ENCODE peak calls at places on chromosomes 6 and 20, in five cellular contexts. X is effector memory CD4-positive, alpha-beta T cell; U is AG04450; S is ovary; N is OCI-LY7. Y is an unnamed sample.

GRCh38 chr20:41232971-41233926 is 84.3 kb downstream of the ZHX3 start:
- DNase-seq in N (no peak), X (no peak), S (no peak), U (peak; percentile 86), Y (no peak)

GRCh38 chr6:63516186-63516944 is 55.9 kb upstream of the LOC128125822 start:
- DNase-seq in N (no peak), X (no peak), S (no peak), U (no peak), Y (no peak)

GRCh38 chr6:26268659-26269402 is 96.2 kb upstream of the BTN3A2 start:
- DNase-seq in N (peak; percentile 45), X (no peak), S (no peak), U (no peak), Y (no peak)

GRCh38 chr6:17167327-17167979 is 65.6 kb downstream of the STMND1 start:
- DNase-seq in N (no peak), S (no peak), X (no peak), U (no peak), Y (no peak)

GRCh38 chr6:170224694-170225660 is 65.9 kb downstream of the DLL1 start:
- DNase-seq in X (no peak), S (no peak), N (no peak), U (no peak), Y (no peak)

GRCh38 chr6:105308840-105309239 is 94.0 kb downstream of the PREP start:
- DNase-seq in S (no peak), N (no peak), U (no peak), X (no peak), Y (no peak)

GRCh38 chr6:166520905-166521834 is 65.3 kb downstream of the RAMACL start:
- DNase-seq in X (no peak), N (no peak), S (no peak), U (no peak), Y (no peak)

GRCh38 chr20:8981482-8981881 is 87.4 kb upstream of the PLCB4 start:
- DNase-seq in X (no peak), U (no peak), S (no peak), N (no peak), Y (peak; percentile 90)

GRCh38 chr6:42896178-42896719 is 16.8 kb downstream of the RPL7L1 start:
- DNase-seq in X (no peak), U (no peak), S (no peak), N (no peak), Y (no peak)

GRCh38 chr6:16836186-16836981 is 75.1 kb upstream of the ATXN1 start:
- DNase-seq in X (no peak), S (no peak), N (no peak), U (no peak), Y (no peak)

GRCh38 chr6:114747995-114748625 is 405.3 kb upstream of the HS3ST5 start:
- DNase-seq in S (no peak), U (peak; percentile 2), N (peak; percentile 48), X (no peak), Y (no peak)

GRCh38 chr6:22147983-22148797 is 148.6 kb downstream of the PRL start:
- DNase-seq in S (peak; percentile 38), X (no peak), N (no peak), U (peak; percentile 85), Y (no peak)

GRCh38 chr6:105680131-105680530 is 277.2 kb upstream of the PREP start:
- DNase-seq in S (no peak), X (no peak), N (no peak), U (no peak), Y (no peak)

GRCh38 chr6:135458051-135458450 is 39.5 kb downstream of the AHI1 start:
- DNase-seq in N (no peak), U (no peak), X (no peak), S (no peak), Y (no peak)

GRCh38 chr20:32585011-32585518 is at the start of gene NOL4L:
- DNase-seq in S (peak; percentile 51), N (peak; percentile 43), X (no peak), U (no peak), Y (no peak)

GRCh38 chr6:121160276-121160675 is 174.0 kb downstream of the TBC1D32 start:
- DNase-seq in N (no peak), X (no peak), U (no peak), S (no peak), Y (no peak)

GRCh38 chr6:170449231-170449630 is 103.9 kb downstream of the PSMB1 start:
- DNase-seq in U (no peak), X (no peak), S (no peak), N (no peak), Y (no peak)

GRCh38 chr6:84224251-84224650 is 3.2 kb downstream of the CEP162 start:
- DNase-seq in N (no peak), U (no peak), S (no peak), X (no peak), Y (no peak)

GRCh38 chr6:110622912-110623578 is 146.6 kb upstream of the SLC22A16 start:
- DNase-seq in U (no peak), N (no peak), X (no peak), S (no peak), Y (peak; percentile 95)

GRCh38 chr6:148166339-148166949 is 176.2 kb upstream of the SASH1 start:
- DNase-seq in U (peak; percentile 33), S (no peak), X (no peak), N (peak; percentile 48), Y (peak; percentile 33)

GRCh38 chr20:17469631-17470030 is 61.5 kb downstream of the BFSP1 start:
- DNase-seq in X (no peak), N (no peak), S (no peak), U (no peak), Y (no peak)

GRCh38 chr6:75431379-75431778 is 62.2 kb downstream of the FILIP1 start:
- DNase-seq in S (no peak), N (no peak), X (no peak), U (no peak), Y (no peak)

GRCh38 chr20:7673841-7674240 is 266.4 kb downstream of the HAO1 start:
- DNase-seq in N (no peak), S (no peak), U (no peak), X (no peak), Y (no peak)

GRCh38 chr20:64065062-64065972 is 2.3 kb downstream of the TCEA2 start:
- DNase-seq in U (no peak), S (no peak), X (no peak), N (peak; percentile 70), Y (no peak)

GRCh38 chr20:17859002-17859615 is 109.5 kb downstream of the SNX5 start:
- DNase-seq in U (no peak), X (no peak), N (peak; percentile 45), S (no peak), Y (no peak)

GRCh38 chr6:158662607-158663464 is 13.0 kb downstream of the SYTL3 start:
- DNase-seq in U (no peak), S (peak; percentile 56), X (no peak), N (no peak), Y (no peak)

GRCh38 chr6:35484921-35485392 is 11.9 kb downstream of the TEAD3 start:
- DNase-seq in X (no peak), U (no peak), S (no peak), N (no peak), Y (no peak)

GRCh38 chr6:4320860-4321259 is 185.5 kb upstream of the ECI2 start:
- DNase-seq in N (no peak), X (no peak), S (no peak), U (peak; percentile 65), Y (peak; percentile 98)

GRCh38 chr6:41519748-41520699 is 26.2 kb upstream of the FOXP4 start:
- DNase-seq in X (no peak), U (no peak), S (no peak), N (no peak), Y (no peak)

GRCh38 chr6:121157913-121158312 is 176.4 kb downstream of the TBC1D32 start:
- DNase-seq in X (no peak), S (no peak), N (no peak), U (no peak), Y (no peak)

DNA sequence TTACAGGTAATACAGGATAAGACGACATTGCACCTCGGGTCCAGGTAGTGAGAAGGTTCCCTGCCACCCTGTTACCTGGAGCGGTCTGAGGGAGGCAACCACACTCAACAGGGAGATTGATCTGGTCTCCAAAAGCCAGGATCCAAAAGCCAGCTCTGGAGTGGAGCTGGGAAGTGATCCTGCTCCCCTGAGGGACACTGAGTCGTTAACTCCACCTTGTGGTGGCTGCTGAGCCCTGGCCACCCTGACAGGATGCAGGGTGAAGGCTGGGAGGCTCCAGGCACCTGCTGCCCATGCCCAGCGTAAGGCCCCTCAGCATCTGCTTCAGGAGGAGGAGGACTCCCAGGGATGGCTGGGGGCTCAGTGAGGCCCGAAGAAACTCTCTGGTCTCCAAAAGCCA is 38.7 kb upstream of the SLC22A2 start:
- DNase-seq in N (no peak), S (no peak), U (no peak), X (no peak), Y (no peak)
- H3K4me3 ChIP-seq in N (no peak overlapping the region), S (no peak overlapping the region), U (no peak overlapping the region), X (no peak overlapping the region), Y (no peak overlapping the region)

GRCh38 chr6:139416146-139416545 is 41.7 kb upstream of the CITED2 start:
- DNase-seq in N (no peak), U (no peak), S (no peak), X (no peak), Y (no peak)
- H3K4me3 ChIP-seq in N (no peak overlapping the region), U (no peak overlapping the region), S (no peak overlapping the region), X (no peak overlapping the region), Y (no peak overlapping the region)

GRCh38 chr20:57256908-57257307 is 9.5 kb downstream of the BMP7 start:
- DNase-seq in X (no peak), U (no peak), S (no peak), N (no peak), Y (no peak)

GRCh38 chr20:57258055-57258454 is 8.4 kb downstream of the BMP7 start:
- DNase-seq in S (no peak), U (no peak), X (no peak), N (peak; percentile 54), Y (no peak)

GRCh38 chr20:57252559-57253162 is 13.8 kb downstream of the BMP7 start:
- DNase-seq in S (no peak), U (no peak), N (no peak), X (no peak), Y (no peak)

GRCh38 chr20:57256205-57256604 is 10.2 kb downstream of the BMP7 start:
- DNase-seq in S (no peak), N (peak; percentile 52), U (no peak), X (no peak), Y (no peak)

DNA sequence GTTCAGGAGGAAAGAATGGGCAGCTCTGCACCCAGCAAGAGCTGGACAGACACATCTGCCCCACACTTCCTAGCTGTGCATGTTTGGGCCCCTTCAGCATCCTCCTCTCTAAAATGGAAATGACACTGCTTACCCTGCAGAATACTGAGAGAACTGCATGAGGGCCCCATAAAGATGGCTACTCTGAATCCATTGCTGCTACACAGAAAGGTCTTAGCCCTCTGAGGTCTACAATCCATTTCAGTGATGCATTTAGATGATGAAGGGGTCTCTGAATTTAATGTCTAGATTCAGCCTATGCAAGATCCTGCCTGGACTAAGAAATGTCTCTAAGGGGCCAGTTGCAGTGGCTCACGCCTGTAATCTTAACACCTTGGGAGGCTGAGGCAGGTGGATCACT is 11.3 kb downstream of the BMP7 start:
- DNase-seq in X (no peak), S (no peak), U (no peak), N (no peak), Y (no peak)
- H3K4me3 ChIP-seq in X (no peak overlapping the region), S (no peak overlapping the region), U (no peak overlapping the region), N (no peak overlapping the region), Y (no peak overlapping the region)

DNA sequence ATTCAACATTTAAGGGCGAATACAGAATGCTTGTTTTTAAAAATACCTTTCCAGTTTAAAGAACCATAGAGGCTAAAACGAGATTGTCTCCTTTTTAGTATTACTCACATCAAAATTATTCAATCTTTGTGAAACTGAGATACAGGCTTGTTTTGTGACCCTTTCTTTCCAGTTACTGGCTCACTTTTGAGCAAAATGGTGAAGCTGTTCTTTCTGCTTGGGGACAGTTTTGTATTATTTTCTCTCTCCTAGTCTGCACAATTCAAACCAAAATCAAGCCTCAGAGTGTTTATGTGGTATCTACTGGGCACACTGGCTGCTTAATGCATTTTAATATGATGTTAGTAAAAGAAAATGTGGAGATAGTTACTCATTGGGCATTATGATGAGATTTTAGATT is 36.5 kb downstream of the HIVEP1 start:
- DNase-seq in N (no peak), U (no peak), X (no peak), S (no peak), Y (no peak)
- H3K4me3 ChIP-seq in N (peak overlapping the region; percentile 35), U (no peak overlapping the region), X (no peak overlapping the region), S (no peak overlapping the region), Y (no peak overlapping the region)